ENCODE peak calls at places on chromosomes 7 and 10, in five cellular contexts. B is H1, N is HepG2, G is K562, Y is GM12878. A is an unnamed sample.

GRCh38 chr7:86968618-86969017 is 90.8 kb downstream of the ELAPOR2 start:
- DNase-seq in B (no peak), N (no peak), G (no peak), Y (no peak), A (no peak)

GRCh38 chr7:1617957-1618356 is 48.1 kb upstream of the PSMG3 start:
- DNase-seq in B (no peak), N (no peak), G (no peak), Y (no peak), A (no peak)

GRCh38 chr10:119522747-119523426 is 19.6 kb downstream of the RGS10 start:
- DNase-seq in B (no peak), N (peak; percentile 72), G (no peak), Y (no peak), A (no peak)

GRCh38 chr7:27112960-27113949 is 10.8 kb upstream of the HOXA2 start:
- DNase-seq in B (no peak), N (no peak), G (peak; percentile 63), Y (no peak), A (peak; percentile 84)

GRCh38 chr7:70638381-70639128 is 493.4 kb upstream of the GALNT17 start:
- DNase-seq in B (no peak), N (no peak), G (no peak), Y (no peak), A (no peak)

GRCh38 chr10:131843089-131843595 is 57.7 kb upstream of the PPP2R2D start:
- DNase-seq in B (no peak), N (no peak), G (no peak), Y (no peak), A (no peak)

GRCh38 chr10:80382989-80383388 is 25.4 kb upstream of the PRXL2A start:
- DNase-seq in B (no peak), N (peak; percentile 40), G (peak; percentile 57), Y (peak; percentile 19), A (peak; percentile 84)

GRCh38 chr10:110684800-110685446 is 40.8 kb downstream of the RBM20 start:
- DNase-seq in B (no peak), N (no peak), G (no peak), Y (no peak), A (peak; percentile 48)

GRCh38 chr7:767941-768729 is 41.1 kb upstream of the PRKAR1B start:
- DNase-seq in B (no peak), N (no peak), G (no peak), Y (no peak), A (no peak)

GRCh38 chr10:127552446-127552845 is 3.3 kb downstream of the NPS start:
- DNase-seq in B (no peak), N (no peak), G (no peak), Y (no peak), A (no peak)

GRCh38 chr7:111098011-111098925 is 7.3 kb downstream of the LRRN3 start:
- DNase-seq in B (no peak), N (peak; percentile 20), G (peak; percentile 64), Y (no peak), A (peak; percentile 83)

GRCh38 chr7:98091061-98091460 is 15.6 kb upstream of the LMTK2 start:
- DNase-seq in B (no peak), N (no peak), G (no peak), Y (no peak), A (no peak)

GRCh38 chr10:7306147-7306546 is 104.7 kb downstream of the SFMBT2 start:
- DNase-seq in B (no peak), N (no peak), G (no peak), Y (no peak), A (no peak)

GRCh38 chr7:140127360-140128127 is 49.2 kb downstream of the KDM7A start:
- DNase-seq in B (no peak), N (no peak), G (no peak), Y (no peak), A (no peak)

GRCh38 chr7:45697576-45698136 is 123.5 kb downstream of the ADCY1 start:
- DNase-seq in B (no peak), N (no peak), G (no peak), Y (no peak), A (no peak)

GRCh38 chr7:70383369-70383768 is 748.6 kb upstream of the GALNT17 start:
- DNase-seq in B (no peak), N (no peak), G (no peak), Y (no peak), A (no peak)

GRCh38 chr10:124998624-124999291 is 56.8 kb downstream of the ZRANB1 start:
- DNase-seq in B (no peak), N (no peak), G (no peak), Y (no peak), A (no peak)

GRCh38 chr7:66371096-66371824 is 166.1 kb downstream of the TPST1 start:
- DNase-seq in B (no peak), N (no peak), G (no peak), Y (no peak), A (no peak)

GRCh38 chr7:127532736-127533135 is 52.7 kb downstream of the GCC1 start:
- DNase-seq in B (no peak), N (no peak), G (no peak), Y (no peak), A (no peak)

GRCh38 chr7:83475403-83475802 is 173.5 kb downstream of the SEMA3E start:
- DNase-seq in B (no peak), N (peak; percentile 1), G (no peak), Y (no peak), A (peak; percentile 84)

GRCh38 chr7:75915416-75916156 is 631 bp downstream of the POR start:
- DNase-seq in B (no peak), N (peak; percentile 61), G (peak; percentile 58), Y (no peak), A (peak; percentile 64)

GRCh38 chr10:48885376-48885775 is 54.3 kb downstream of the LRRC18 start:
- DNase-seq in B (no peak), N (peak; percentile 3), G (peak; percentile 42), Y (no peak), A (peak; percentile 43)

GRCh38 chr7:131219277-131220041 is 108.2 kb upstream of the MKLN1 start:
- DNase-seq in B (no peak), N (peak; percentile 37), G (no peak), Y (no peak), A (peak; percentile 72)

GRCh38 chr10:19310121-19310520 is 261.5 kb downstream of the MALRD1 start:
- DNase-seq in B (no peak), N (no peak), G (no peak), Y (no peak), A (no peak)

GRCh38 chr7:64890761-64891666 is 12.1 kb upstream of the ZNF273 start:
- DNase-seq in B (no peak), N (no peak), G (peak; percentile 77), Y (no peak), A (no peak)

GRCh38 chr10:45470098-45471012 is 96.3 kb downstream of the ALOX5 start:
- DNase-seq in B (no peak), N (peak; percentile 88), G (peak; percentile 96), Y (no peak), A (peak; percentile 54)

GRCh38 chr7:27520828-27521790 is 141.6 kb downstream of the HIBADH start:
- DNase-seq in B (no peak), N (no peak), G (no peak), Y (no peak), A (no peak)

DNA sequence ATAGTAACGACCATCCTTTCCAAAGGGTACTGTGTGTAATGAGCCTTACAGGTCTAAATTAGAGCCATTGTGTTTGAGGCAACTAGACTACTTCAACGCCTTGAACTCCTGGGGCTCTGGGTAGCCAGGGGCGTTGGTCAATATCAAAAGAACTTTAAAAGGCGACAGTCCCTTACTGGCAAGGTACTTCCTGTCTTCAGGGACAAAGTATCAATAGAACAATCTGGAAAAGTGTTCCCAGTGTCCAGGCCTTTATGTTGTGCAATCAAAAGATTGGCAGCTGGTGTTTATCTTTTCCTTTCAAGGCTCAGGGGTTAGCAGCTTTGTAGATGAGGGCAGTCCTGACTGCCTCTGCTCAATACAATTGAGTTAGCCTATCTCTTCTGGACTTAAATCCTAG is 284.3 kb downstream of the PARD3 start:
- DNase-seq in B (no peak), N (peak; percentile 72), G (no peak), Y (no peak), A (no peak)
- TF ChIP-seq CREB1 in B (no peak), N (no peak), G (no peak), Y (no peak), A (no peak)

DNA sequence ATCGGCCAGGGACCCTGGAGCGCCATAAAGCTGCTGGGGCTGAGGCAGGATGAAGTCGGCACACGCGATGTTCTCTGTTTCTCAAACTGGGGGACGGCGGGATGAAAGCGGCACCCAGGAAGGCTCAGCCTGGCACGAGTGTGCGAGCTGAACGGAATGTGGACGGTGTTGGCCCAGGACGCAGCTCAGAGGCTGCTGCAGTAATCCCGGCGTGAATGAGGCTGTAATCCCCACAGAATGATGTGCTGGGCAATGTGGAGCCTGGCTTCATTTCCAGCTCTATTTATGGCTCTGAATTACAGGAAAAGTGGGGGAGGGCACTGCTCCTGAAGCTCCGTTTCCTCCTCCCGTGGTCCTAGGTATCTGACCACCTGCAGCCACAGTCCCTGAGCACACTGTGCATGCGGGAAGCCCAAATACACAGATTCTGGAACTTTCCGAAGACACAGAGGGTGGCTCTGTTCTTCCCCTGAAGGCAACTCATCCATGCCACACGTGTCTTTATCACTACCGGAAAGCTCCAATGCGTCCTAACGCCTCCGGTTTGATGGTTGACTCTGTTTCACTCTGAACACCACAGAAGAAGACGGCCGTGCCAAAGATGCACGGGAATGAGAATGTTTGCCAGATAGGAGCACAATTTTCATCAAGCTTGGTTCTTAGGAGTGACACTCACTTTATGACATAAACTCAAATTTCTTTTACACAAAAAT is 37.6 kb downstream of the KLF6 start:
- DNase-seq in B (no peak), N (no peak), G (no peak), Y (no peak), A (no peak)
- H3K27ac ChIP-seq in B (no peak overlapping the region), N (peak overlapping the region; percentile 41), G (no peak overlapping the region), Y (no peak overlapping the region), A (no peak overlapping the region)

DNA sequence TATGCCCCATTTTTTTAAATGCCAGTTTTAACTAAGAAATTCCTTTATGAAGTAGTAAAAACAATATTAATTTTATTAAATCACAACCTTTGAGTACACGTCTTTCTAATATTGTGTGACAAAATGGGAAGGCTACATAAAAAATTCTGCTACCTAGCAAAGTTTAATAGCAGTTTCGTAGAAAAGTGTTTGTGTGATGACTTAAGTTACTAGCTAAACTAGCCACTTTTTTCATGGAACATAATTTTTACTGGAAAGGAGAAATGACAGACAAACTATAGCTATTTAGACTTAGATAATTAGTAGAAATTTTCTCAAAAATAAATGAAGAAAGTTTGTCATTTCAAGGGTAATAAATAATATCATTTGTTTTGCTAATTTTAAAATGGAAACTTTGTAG is 153.1 kb downstream of the GPAM start:
- DNase-seq in B (no peak), N (no peak), G (no peak), Y (no peak), A (no peak)
- TF ChIP-seq CREB1 in B (no peak), N (no peak), G (no peak), Y (no peak), A (no peak)

GRCh38 chr10:103367782-103368518 is at the start of gene TAF5:
- DNase-seq in B (peak; percentile 77), N (peak; percentile 94), G (peak; percentile 94), Y (peak; percentile 95), A (peak; percentile 98)
- H3K27ac ChIP-seq in B (no peak within 1 kb of the TSS), N (peak within 1 kb of the TSS; percentile 73), G (peak within 1 kb of the TSS; percentile 81), Y (peak within 1 kb of the TSS; percentile 81), A (peak within 1 kb of the TSS; percentile 5)

GRCh38 chr10:93261961-93262610 is 188.4 kb downstream of the CYP26A1 start:
- DNase-seq in B (no peak), N (no peak), G (no peak), Y (no peak), A (no peak)
- TF ChIP-seq CREB1 in B (no peak), N (no peak), G (no peak), Y (no peak), A (no peak)